ENCODE peak calls at places on chromosome 12, in eight cellular contexts. One of them, this sample, is unnamed.

GRCh38 chr12:57727758-57728395 is 10.7 kb downstream of the AGAP2 start:
- DNase-seq in stimulated activated CD4-positive, alpha-beta T cell treated with anti-CD3 and anti-CD28 coated beads, TNF-alpha, amount 100 ng/mL, for 48 hours: no peak
- DNase-seq in astrocyte: no peak
- DNase-seq in Jurkat, Clone E6-1: no peak
- DNase-seq in astrocyte of the spinal cord: no peak
- DNase-seq in fibroblast of lung: no peak
- DNase-seq in bronchial epithelial cell: no peak
- DNase-seq in activated CD4-positive, alpha-beta T cell treated with anti-CD3 and anti-CD28 coated beads, Interleukin-2, amount 10 ng/mL, durations not matched to agents 7 days and 5 days: peak; percentile 5
- DNase-seq in this sample: no peak

GRCh38 chr12:46299846-46300245 is 31.0 kb upstream of the SLC38A1 start:
- DNase-seq in stimulated activated CD4-positive, alpha-beta T cell treated with anti-CD3 and anti-CD28 coated beads, TNF-alpha, amount 100 ng/mL, for 48 hours: no peak
- DNase-seq in astrocyte: no peak
- DNase-seq in Jurkat, Clone E6-1: no peak
- DNase-seq in astrocyte of the spinal cord: no peak
- DNase-seq in fibroblast of lung: no peak
- DNase-seq in bronchial epithelial cell: no peak
- DNase-seq in activated CD4-positive, alpha-beta T cell treated with anti-CD3 and anti-CD28 coated beads, Interleukin-2, amount 10 ng/mL, durations not matched to agents 7 days and 5 days: no peak
- DNase-seq in this sample: no peak

GRCh38 chr12:24901975-24902461 is 46.9 kb downstream of the BCAT1 start:
- DNase-seq in stimulated activated CD4-positive, alpha-beta T cell treated with anti-CD3 and anti-CD28 coated beads, TNF-alpha, amount 100 ng/mL, for 48 hours: no peak
- DNase-seq in astrocyte: peak; percentile 47
- DNase-seq in Jurkat, Clone E6-1: no peak
- DNase-seq in astrocyte of the spinal cord: peak; percentile 42
- DNase-seq in fibroblast of lung: no peak
- DNase-seq in bronchial epithelial cell: no peak
- DNase-seq in activated CD4-positive, alpha-beta T cell treated with anti-CD3 and anti-CD28 coated beads, Interleukin-2, amount 10 ng/mL, durations not matched to agents 7 days and 5 days: peak; percentile 26
- DNase-seq in this sample: no peak

GRCh38 chr12:89270548-89270947 is 81.8 kb downstream of the DUSP6 start:
- DNase-seq in stimulated activated CD4-positive, alpha-beta T cell treated with anti-CD3 and anti-CD28 coated beads, TNF-alpha, amount 100 ng/mL, for 48 hours: no peak
- DNase-seq in astrocyte: no peak
- DNase-seq in Jurkat, Clone E6-1: no peak
- DNase-seq in astrocyte of the spinal cord: no peak
- DNase-seq in fibroblast of lung: no peak
- DNase-seq in bronchial epithelial cell: no peak
- DNase-seq in activated CD4-positive, alpha-beta T cell treated with anti-CD3 and anti-CD28 coated beads, Interleukin-2, amount 10 ng/mL, durations not matched to agents 7 days and 5 days: no peak
- DNase-seq in this sample: no peak

GRCh38 chr12:89225401-89225800 is 126.9 kb downstream of the DUSP6 start:
- DNase-seq in stimulated activated CD4-positive, alpha-beta T cell treated with anti-CD3 and anti-CD28 coated beads, TNF-alpha, amount 100 ng/mL, for 48 hours: peak; percentile 80
- DNase-seq in astrocyte: peak; percentile 75
- DNase-seq in Jurkat, Clone E6-1: peak; percentile 85
- DNase-seq in astrocyte of the spinal cord: peak; percentile 76
- DNase-seq in fibroblast of lung: peak; percentile 22
- DNase-seq in bronchial epithelial cell: peak; percentile 96
- DNase-seq in activated CD4-positive, alpha-beta T cell treated with anti-CD3 and anti-CD28 coated beads, Interleukin-2, amount 10 ng/mL, durations not matched to agents 7 days and 5 days: peak; percentile 81
- DNase-seq in this sample: peak; percentile 34

GRCh38 chr12:11684393-11684792 is 34.9 kb downstream of the ETV6 start:
- DNase-seq in stimulated activated CD4-positive, alpha-beta T cell treated with anti-CD3 and anti-CD28 coated beads, TNF-alpha, amount 100 ng/mL, for 48 hours: no peak
- DNase-seq in astrocyte: peak; percentile 27
- DNase-seq in Jurkat, Clone E6-1: no peak
- DNase-seq in astrocyte of the spinal cord: no peak
- DNase-seq in fibroblast of lung: no peak
- DNase-seq in bronchial epithelial cell: peak; percentile 47
- DNase-seq in activated CD4-positive, alpha-beta T cell treated with anti-CD3 and anti-CD28 coated beads, Interleukin-2, amount 10 ng/mL, durations not matched to agents 7 days and 5 days: no peak
- DNase-seq in this sample: no peak

GRCh38 chr12:95116773-95117172 is 43.4 kb upstream of the NR2C1 start:
- DNase-seq in stimulated activated CD4-positive, alpha-beta T cell treated with anti-CD3 and anti-CD28 coated beads, TNF-alpha, amount 100 ng/mL, for 48 hours: no peak
- DNase-seq in astrocyte: no peak
- DNase-seq in Jurkat, Clone E6-1: no peak
- DNase-seq in astrocyte of the spinal cord: no peak
- DNase-seq in fibroblast of lung: no peak
- DNase-seq in bronchial epithelial cell: peak; percentile 99
- DNase-seq in activated CD4-positive, alpha-beta T cell treated with anti-CD3 and anti-CD28 coated beads, Interleukin-2, amount 10 ng/mL, durations not matched to agents 7 days and 5 days: no peak
- DNase-seq in this sample: no peak

GRCh38 chr12:69647178-69647577 is 36.5 kb upstream of the LRRC10 start:
- DNase-seq in stimulated activated CD4-positive, alpha-beta T cell treated with anti-CD3 and anti-CD28 coated beads, TNF-alpha, amount 100 ng/mL, for 48 hours: no peak
- DNase-seq in astrocyte: no peak
- DNase-seq in Jurkat, Clone E6-1: no peak
- DNase-seq in astrocyte of the spinal cord: no peak
- DNase-seq in fibroblast of lung: no peak
- DNase-seq in bronchial epithelial cell: no peak
- DNase-seq in activated CD4-positive, alpha-beta T cell treated with anti-CD3 and anti-CD28 coated beads, Interleukin-2, amount 10 ng/mL, durations not matched to agents 7 days and 5 days: no peak
- DNase-seq in this sample: no peak

GRCh38 chr12:96187675-96188355 is 6.4 kb upstream of the ELK3 start:
- DNase-seq in stimulated activated CD4-positive, alpha-beta T cell treated with anti-CD3 and anti-CD28 coated beads, TNF-alpha, amount 100 ng/mL, for 48 hours: no peak
- DNase-seq in astrocyte: peak; percentile 14
- DNase-seq in Jurkat, Clone E6-1: no peak
- DNase-seq in astrocyte of the spinal cord: no peak
- DNase-seq in fibroblast of lung: peak; percentile 71
- DNase-seq in bronchial epithelial cell: no peak
- DNase-seq in activated CD4-positive, alpha-beta T cell treated with anti-CD3 and anti-CD28 coated beads, Interleukin-2, amount 10 ng/mL, durations not matched to agents 7 days and 5 days: no peak
- DNase-seq in this sample: no peak

GRCh38 chr12:62562892-62563291 is 96.3 kb downstream of the MON2 start:
- DNase-seq in stimulated activated CD4-positive, alpha-beta T cell treated with anti-CD3 and anti-CD28 coated beads, TNF-alpha, amount 100 ng/mL, for 48 hours: no peak
- DNase-seq in astrocyte: peak; percentile 58
- DNase-seq in Jurkat, Clone E6-1: no peak
- DNase-seq in astrocyte of the spinal cord: peak; percentile 21
- DNase-seq in fibroblast of lung: peak; percentile 25
- DNase-seq in bronchial epithelial cell: peak; percentile 17
- DNase-seq in activated CD4-positive, alpha-beta T cell treated with anti-CD3 and anti-CD28 coated beads, Interleukin-2, amount 10 ng/mL, durations not matched to agents 7 days and 5 days: no peak
- DNase-seq in this sample: no peak

GRCh38 chr12:57340104-57340503 is 89.1 kb upstream of the STAC3 start:
- DNase-seq in stimulated activated CD4-positive, alpha-beta T cell treated with anti-CD3 and anti-CD28 coated beads, TNF-alpha, amount 100 ng/mL, for 48 hours: no peak
- DNase-seq in astrocyte: peak; percentile 86
- DNase-seq in Jurkat, Clone E6-1: no peak
- DNase-seq in astrocyte of the spinal cord: peak; percentile 86
- DNase-seq in fibroblast of lung: peak; percentile 75
- DNase-seq in bronchial epithelial cell: peak; percentile 12
- DNase-seq in activated CD4-positive, alpha-beta T cell treated with anti-CD3 and anti-CD28 coated beads, Interleukin-2, amount 10 ng/mL, durations not matched to agents 7 days and 5 days: no peak
- DNase-seq in this sample: no peak

GRCh38 chr12:102740157-102741032 is 176.6 kb downstream of the PAH start:
- DNase-seq in stimulated activated CD4-positive, alpha-beta T cell treated with anti-CD3 and anti-CD28 coated beads, TNF-alpha, amount 100 ng/mL, for 48 hours: no peak
- DNase-seq in astrocyte: peak; percentile 16
- DNase-seq in Jurkat, Clone E6-1: peak; percentile 3
- DNase-seq in astrocyte of the spinal cord: peak; percentile 35
- DNase-seq in fibroblast of lung: peak; percentile 38
- DNase-seq in bronchial epithelial cell: peak; percentile 13
- DNase-seq in activated CD4-positive, alpha-beta T cell treated with anti-CD3 and anti-CD28 coated beads, Interleukin-2, amount 10 ng/mL, durations not matched to agents 7 days and 5 days: no peak
- DNase-seq in this sample: no peak

GRCh38 chr12:112134731-112135130 is 9.4 kb downstream of the TRAFD1 start:
- DNase-seq in stimulated activated CD4-positive, alpha-beta T cell treated with anti-CD3 and anti-CD28 coated beads, TNF-alpha, amount 100 ng/mL, for 48 hours: no peak
- DNase-seq in astrocyte: no peak
- DNase-seq in Jurkat, Clone E6-1: no peak
- DNase-seq in astrocyte of the spinal cord: no peak
- DNase-seq in fibroblast of lung: no peak
- DNase-seq in bronchial epithelial cell: no peak
- DNase-seq in activated CD4-positive, alpha-beta T cell treated with anti-CD3 and anti-CD28 coated beads, Interleukin-2, amount 10 ng/mL, durations not matched to agents 7 days and 5 days: no peak
- DNase-seq in this sample: no peak

GRCh38 chr12:122870867-122871664 is 24.9 kb downstream of the VPS37B start:
- DNase-seq in stimulated activated CD4-positive, alpha-beta T cell treated with anti-CD3 and anti-CD28 coated beads, TNF-alpha, amount 100 ng/mL, for 48 hours: no peak
- DNase-seq in astrocyte: peak; percentile 52
- DNase-seq in Jurkat, Clone E6-1: no peak
- DNase-seq in astrocyte of the spinal cord: peak; percentile 75
- DNase-seq in fibroblast of lung: peak; percentile 67
- DNase-seq in bronchial epithelial cell: no peak
- DNase-seq in activated CD4-positive, alpha-beta T cell treated with anti-CD3 and anti-CD28 coated beads, Interleukin-2, amount 10 ng/mL, durations not matched to agents 7 days and 5 days: no peak
- DNase-seq in this sample: peak; percentile 20

GRCh38 chr12:118813778-118814359 is 167.5 kb upstream of the SRRM4 start:
- DNase-seq in stimulated activated CD4-positive, alpha-beta T cell treated with anti-CD3 and anti-CD28 coated beads, TNF-alpha, amount 100 ng/mL, for 48 hours: no peak
- DNase-seq in astrocyte: no peak
- DNase-seq in Jurkat, Clone E6-1: no peak
- DNase-seq in astrocyte of the spinal cord: no peak
- DNase-seq in fibroblast of lung: no peak
- DNase-seq in bronchial epithelial cell: no peak
- DNase-seq in activated CD4-positive, alpha-beta T cell treated with anti-CD3 and anti-CD28 coated beads, Interleukin-2, amount 10 ng/mL, durations not matched to agents 7 days and 5 days: no peak
- DNase-seq in this sample: no peak

GRCh38 chr12:65355461-65355860 is 77.0 kb downstream of the MSRB3 start:
- DNase-seq in stimulated activated CD4-positive, alpha-beta T cell treated with anti-CD3 and anti-CD28 coated beads, TNF-alpha, amount 100 ng/mL, for 48 hours: no peak
- DNase-seq in astrocyte: peak; percentile 68
- DNase-seq in Jurkat, Clone E6-1: no peak
- DNase-seq in astrocyte of the spinal cord: peak; percentile 54
- DNase-seq in fibroblast of lung: peak; percentile 27
- DNase-seq in bronchial epithelial cell: peak; percentile 86
- DNase-seq in activated CD4-positive, alpha-beta T cell treated with anti-CD3 and anti-CD28 coated beads, Interleukin-2, amount 10 ng/mL, durations not matched to agents 7 days and 5 days: no peak
- DNase-seq in this sample: no peak

GRCh38 chr12:44436756-44437155 is 439.4 kb downstream of the NELL2 start:
- DNase-seq in stimulated activated CD4-positive, alpha-beta T cell treated with anti-CD3 and anti-CD28 coated beads, TNF-alpha, amount 100 ng/mL, for 48 hours: no peak
- DNase-seq in astrocyte: no peak
- DNase-seq in Jurkat, Clone E6-1: no peak
- DNase-seq in astrocyte of the spinal cord: no peak
- DNase-seq in fibroblast of lung: no peak
- DNase-seq in bronchial epithelial cell: no peak
- DNase-seq in activated CD4-positive, alpha-beta T cell treated with anti-CD3 and anti-CD28 coated beads, Interleukin-2, amount 10 ng/mL, durations not matched to agents 7 days and 5 days: no peak
- DNase-seq in this sample: no peak

GRCh38 chr12:127944211-127944899 is 322.6 kb upstream of the TMEM132C start:
- DNase-seq in stimulated activated CD4-positive, alpha-beta T cell treated with anti-CD3 and anti-CD28 coated beads, TNF-alpha, amount 100 ng/mL, for 48 hours: no peak
- DNase-seq in astrocyte: no peak
- DNase-seq in Jurkat, Clone E6-1: no peak
- DNase-seq in astrocyte of the spinal cord: no peak
- DNase-seq in fibroblast of lung: no peak
- DNase-seq in bronchial epithelial cell: no peak
- DNase-seq in activated CD4-positive, alpha-beta T cell treated with anti-CD3 and anti-CD28 coated beads, Interleukin-2, amount 10 ng/mL, durations not matched to agents 7 days and 5 days: no peak
- DNase-seq in this sample: no peak

GRCh38 chr12:5439333-5439732 is 7.4 kb downstream of the NTF3 start:
- DNase-seq in stimulated activated CD4-positive, alpha-beta T cell treated with anti-CD3 and anti-CD28 coated beads, TNF-alpha, amount 100 ng/mL, for 48 hours: no peak
- DNase-seq in astrocyte: no peak
- DNase-seq in Jurkat, Clone E6-1: peak; percentile 28
- DNase-seq in astrocyte of the spinal cord: no peak
- DNase-seq in fibroblast of lung: no peak
- DNase-seq in bronchial epithelial cell: no peak
- DNase-seq in activated CD4-positive, alpha-beta T cell treated with anti-CD3 and anti-CD28 coated beads, Interleukin-2, amount 10 ng/mL, durations not matched to agents 7 days and 5 days: no peak
- DNase-seq in this sample: no peak

GRCh38 chr12:27449011-27449410 is 2.5 kb downstream of the SMCO2 start:
- DNase-seq in stimulated activated CD4-positive, alpha-beta T cell treated with anti-CD3 and anti-CD28 coated beads, TNF-alpha, amount 100 ng/mL, for 48 hours: no peak
- DNase-seq in astrocyte: no peak
- DNase-seq in Jurkat, Clone E6-1: no peak
- DNase-seq in astrocyte of the spinal cord: no peak
- DNase-seq in fibroblast of lung: no peak
- DNase-seq in bronchial epithelial cell: no peak
- DNase-seq in activated CD4-positive, alpha-beta T cell treated with anti-CD3 and anti-CD28 coated beads, Interleukin-2, amount 10 ng/mL, durations not matched to agents 7 days and 5 days: no peak
- DNase-seq in this sample: no peak

GRCh38 chr12:87302126-87302732 is 727.0 kb downstream of the C12orf50 start:
- DNase-seq in stimulated activated CD4-positive, alpha-beta T cell treated with anti-CD3 and anti-CD28 coated beads, TNF-alpha, amount 100 ng/mL, for 48 hours: no peak
- DNase-seq in astrocyte: peak; percentile 14
- DNase-seq in Jurkat, Clone E6-1: no peak
- DNase-seq in astrocyte of the spinal cord: no peak
- DNase-seq in fibroblast of lung: no peak
- DNase-seq in bronchial epithelial cell: no peak
- DNase-seq in activated CD4-positive, alpha-beta T cell treated with anti-CD3 and anti-CD28 coated beads, Interleukin-2, amount 10 ng/mL, durations not matched to agents 7 days and 5 days: no peak
- DNase-seq in this sample: no peak

GRCh38 chr12:89230376-89231101 is 121.8 kb downstream of the DUSP6 start:
- DNase-seq in stimulated activated CD4-positive, alpha-beta T cell treated with anti-CD3 and anti-CD28 coated beads, TNF-alpha, amount 100 ng/mL, for 48 hours: no peak
- DNase-seq in astrocyte: no peak
- DNase-seq in Jurkat, Clone E6-1: no peak
- DNase-seq in astrocyte of the spinal cord: no peak
- DNase-seq in fibroblast of lung: no peak
- DNase-seq in bronchial epithelial cell: peak; percentile 81
- DNase-seq in activated CD4-positive, alpha-beta T cell treated with anti-CD3 and anti-CD28 coated beads, Interleukin-2, amount 10 ng/mL, durations not matched to agents 7 days and 5 days: no peak
- DNase-seq in this sample: no peak

GRCh38 chr12:64323476-64324225 is 66.9 kb downstream of the C12orf56 start:
- DNase-seq in stimulated activated CD4-positive, alpha-beta T cell treated with anti-CD3 and anti-CD28 coated beads, TNF-alpha, amount 100 ng/mL, for 48 hours: no peak
- DNase-seq in astrocyte: peak; percentile 1
- DNase-seq in Jurkat, Clone E6-1: no peak
- DNase-seq in astrocyte of the spinal cord: no peak
- DNase-seq in fibroblast of lung: no peak
- DNase-seq in bronchial epithelial cell: peak; percentile 10
- DNase-seq in activated CD4-positive, alpha-beta T cell treated with anti-CD3 and anti-CD28 coated beads, Interleukin-2, amount 10 ng/mL, durations not matched to agents 7 days and 5 days: no peak
- DNase-seq in this sample: no peak

GRCh38 chr12:115597157-115597712 is 680.3 kb downstream of the MED13L start:
- DNase-seq in stimulated activated CD4-positive, alpha-beta T cell treated with anti-CD3 and anti-CD28 coated beads, TNF-alpha, amount 100 ng/mL, for 48 hours: no peak
- DNase-seq in astrocyte: peak; percentile 88
- DNase-seq in Jurkat, Clone E6-1: peak; percentile 6
- DNase-seq in astrocyte of the spinal cord: peak; percentile 84
- DNase-seq in fibroblast of lung: peak; percentile 60
- DNase-seq in bronchial epithelial cell: peak; percentile 17
- DNase-seq in activated CD4-positive, alpha-beta T cell treated with anti-CD3 and anti-CD28 coated beads, Interleukin-2, amount 10 ng/mL, durations not matched to agents 7 days and 5 days: no peak
- DNase-seq in this sample: no peak

GRCh38 chr12:63294327-63294632 is 143.3 kb upstream of the AVPR1A start:
- DNase-seq in stimulated activated CD4-positive, alpha-beta T cell treated with anti-CD3 and anti-CD28 coated beads, TNF-alpha, amount 100 ng/mL, for 48 hours: no peak
- DNase-seq in astrocyte: peak; percentile 72
- DNase-seq in Jurkat, Clone E6-1: no peak
- DNase-seq in astrocyte of the spinal cord: peak; percentile 93
- DNase-seq in fibroblast of lung: peak; percentile 43
- DNase-seq in bronchial epithelial cell: peak; percentile 79
- DNase-seq in activated CD4-positive, alpha-beta T cell treated with anti-CD3 and anti-CD28 coated beads, Interleukin-2, amount 10 ng/mL, durations not matched to agents 7 days and 5 days: no peak
- DNase-seq in this sample: no peak

GRCh38 chr12:92942905-92943304 is 13.8 kb upstream of the EEA1 start:
- DNase-seq in stimulated activated CD4-positive, alpha-beta T cell treated with anti-CD3 and anti-CD28 coated beads, TNF-alpha, amount 100 ng/mL, for 48 hours: no peak
- DNase-seq in astrocyte: peak; percentile 93
- DNase-seq in Jurkat, Clone E6-1: no peak
- DNase-seq in astrocyte of the spinal cord: peak; percentile 81
- DNase-seq in fibroblast of lung: peak; percentile 90
- DNase-seq in bronchial epithelial cell: no peak
- DNase-seq in activated CD4-positive, alpha-beta T cell treated with anti-CD3 and anti-CD28 coated beads, Interleukin-2, amount 10 ng/mL, durations not matched to agents 7 days and 5 days: no peak
- DNase-seq in this sample: no peak

GRCh38 chr12:67625004-67625403 is 23.5 kb upstream of the DYRK2 start:
- DNase-seq in stimulated activated CD4-positive, alpha-beta T cell treated with anti-CD3 and anti-CD28 coated beads, TNF-alpha, amount 100 ng/mL, for 48 hours: no peak
- DNase-seq in astrocyte: no peak
- DNase-seq in Jurkat, Clone E6-1: no peak
- DNase-seq in astrocyte of the spinal cord: no peak
- DNase-seq in fibroblast of lung: no peak
- DNase-seq in bronchial epithelial cell: no peak
- DNase-seq in activated CD4-positive, alpha-beta T cell treated with anti-CD3 and anti-CD28 coated beads, Interleukin-2, amount 10 ng/mL, durations not matched to agents 7 days and 5 days: no peak
- DNase-seq in this sample: no peak

GRCh38 chr12:114439306-114439705 is 33.4 kb upstream of the TBX5 start:
- DNase-seq in stimulated activated CD4-positive, alpha-beta T cell treated with anti-CD3 and anti-CD28 coated beads, TNF-alpha, amount 100 ng/mL, for 48 hours: no peak
- DNase-seq in astrocyte: no peak
- DNase-seq in Jurkat, Clone E6-1: no peak
- DNase-seq in astrocyte of the spinal cord: no peak
- DNase-seq in fibroblast of lung: peak; percentile 39
- DNase-seq in bronchial epithelial cell: no peak
- DNase-seq in activated CD4-positive, alpha-beta T cell treated with anti-CD3 and anti-CD28 coated beads, Interleukin-2, amount 10 ng/mL, durations not matched to agents 7 days and 5 days: no peak
- DNase-seq in this sample: no peak

GRCh38 chr12:101051901-101052550 is 158.0 kb downstream of the SLC5A8 start:
- DNase-seq in stimulated activated CD4-positive, alpha-beta T cell treated with anti-CD3 and anti-CD28 coated beads, TNF-alpha, amount 100 ng/mL, for 48 hours: no peak
- DNase-seq in astrocyte: peak; percentile 97
- DNase-seq in Jurkat, Clone E6-1: no peak
- DNase-seq in astrocyte of the spinal cord: peak; percentile 72
- DNase-seq in fibroblast of lung: peak; percentile 74
- DNase-seq in bronchial epithelial cell: peak; percentile 65
- DNase-seq in activated CD4-positive, alpha-beta T cell treated with anti-CD3 and anti-CD28 coated beads, Interleukin-2, amount 10 ng/mL, durations not matched to agents 7 days and 5 days: no peak
- DNase-seq in this sample: no peak

GRCh38 chr12:6998708-6999451 is 19.4 kb downstream of the LPCAT3 start:
- DNase-seq in stimulated activated CD4-positive, alpha-beta T cell treated with anti-CD3 and anti-CD28 coated beads, TNF-alpha, amount 100 ng/mL, for 48 hours: no peak
- DNase-seq in astrocyte: no peak
- DNase-seq in Jurkat, Clone E6-1: no peak
- DNase-seq in astrocyte of the spinal cord: no peak
- DNase-seq in fibroblast of lung: no peak
- DNase-seq in bronchial epithelial cell: peak; percentile 73
- DNase-seq in activated CD4-positive, alpha-beta T cell treated with anti-CD3 and anti-CD28 coated beads, Interleukin-2, amount 10 ng/mL, durations not matched to agents 7 days and 5 days: no peak
- DNase-seq in this sample: no peak

GRCh38 chr12:107027304-107028053 is 40.5 kb upstream of the MTERF2 start:
- DNase-seq in stimulated activated CD4-positive, alpha-beta T cell treated with anti-CD3 and anti-CD28 coated beads, TNF-alpha, amount 100 ng/mL, for 48 hours: no peak
- DNase-seq in astrocyte: peak; percentile 96
- DNase-seq in Jurkat, Clone E6-1: peak; percentile 59
- DNase-seq in astrocyte of the spinal cord: peak; percentile 97
- DNase-seq in fibroblast of lung: peak; percentile 96
- DNase-seq in bronchial epithelial cell: peak; percentile 99
- DNase-seq in activated CD4-positive, alpha-beta T cell treated with anti-CD3 and anti-CD28 coated beads, Interleukin-2, amount 10 ng/mL, durations not matched to agents 7 days and 5 days: no peak
- DNase-seq in this sample: no peak

GRCh38 chr12:75998292-75999063 is 33.1 kb downstream of the PHLDA1 start:
- DNase-seq in stimulated activated CD4-positive, alpha-beta T cell treated with anti-CD3 and anti-CD28 coated beads, TNF-alpha, amount 100 ng/mL, for 48 hours: no peak
- DNase-seq in astrocyte: no peak
- DNase-seq in Jurkat, Clone E6-1: no peak
- DNase-seq in astrocyte of the spinal cord: no peak
- DNase-seq in fibroblast of lung: no peak
- DNase-seq in bronchial epithelial cell: no peak
- DNase-seq in activated CD4-positive, alpha-beta T cell treated with anti-CD3 and anti-CD28 coated beads, Interleukin-2, amount 10 ng/mL, durations not matched to agents 7 days and 5 days: no peak
- DNase-seq in this sample: no peak

GRCh38 chr12:4223273-4223855 is 50.2 kb upstream of the CCND2 start:
- DNase-seq in stimulated activated CD4-positive, alpha-beta T cell treated with anti-CD3 and anti-CD28 coated beads, TNF-alpha, amount 100 ng/mL, for 48 hours: no peak
- DNase-seq in astrocyte: no peak
- DNase-seq in Jurkat, Clone E6-1: no peak
- DNase-seq in astrocyte of the spinal cord: no peak
- DNase-seq in fibroblast of lung: no peak
- DNase-seq in bronchial epithelial cell: no peak
- DNase-seq in activated CD4-positive, alpha-beta T cell treated with anti-CD3 and anti-CD28 coated beads, Interleukin-2, amount 10 ng/mL, durations not matched to agents 7 days and 5 days: no peak
- DNase-seq in this sample: no peak

GRCh38 chr12:118371354-118372282 is 1.1 kb downstream of the TAOK3 start:
- DNase-seq in stimulated activated CD4-positive, alpha-beta T cell treated with anti-CD3 and anti-CD28 coated beads, TNF-alpha, amount 100 ng/mL, for 48 hours: no peak
- DNase-seq in astrocyte: no peak
- DNase-seq in Jurkat, Clone E6-1: no peak
- DNase-seq in astrocyte of the spinal cord: no peak
- DNase-seq in fibroblast of lung: no peak
- DNase-seq in bronchial epithelial cell: no peak
- DNase-seq in activated CD4-positive, alpha-beta T cell treated with anti-CD3 and anti-CD28 coated beads, Interleukin-2, amount 10 ng/mL, durations not matched to agents 7 days and 5 days: no peak
- DNase-seq in this sample: peak; percentile 24